ENCODE peak calls at places on chromosomes 5 and 9, in five cellular contexts. I, L, D, R and E are unnamed samples. For H3K36me3, the result is how much of the 10 kb centered on the place peaks cover.

GRCh38 chr9:37412431-37413151 is 9.9 kb upstream of the GRHPR start:
- DNase-seq in I (no peak), L (peak), D (no peak), R (peak), E (no peak)

GRCh38 chr9:81489048-81489447 is 200.3 kb downstream of the TLE1 start:
- DNase-seq in I (no peak), L (no peak), D (no peak), R (no peak), E (no peak)

GRCh38 chr5:41707853-41708603 is 162.2 kb downstream of the OXCT1 start:
- DNase-seq in I (no peak), L (peak), D (no peak), R (peak), E (peak)

GRCh38 chr5:55176176-55176818 is 3.3 kb upstream of the CDC20B start:
- DNase-seq in I (peak), L (peak), D (no peak), R (no peak), E (no peak)

GRCh38 chr5:32735512-32735911 is 24.4 kb downstream of the NPR3 start:
- DNase-seq in I (no peak), L (no peak), D (no peak), R (no peak), E (no peak)

GRCh38 chr5:72752909-72753308 is 63.6 kb upstream of the TNPO1 start:
- DNase-seq in I (no peak), L (no peak), D (no peak), R (no peak), E (no peak)

GRCh38 chr9:121658166-121658565 is 6.7 kb downstream of the DAB2IP start:
- DNase-seq in I (peak), L (no peak), D (no peak), R (no peak), E (no peak)

GRCh38 chr9:23492126-23493002 is 333.7 kb downstream of the ELAVL2 start:
- DNase-seq in I (no peak), L (peak), D (no peak), R (peak), E (no peak)

GRCh38 chr9:128124873-128125574 is 2.5 kb downstream of the PTGES2 start:
- DNase-seq in I (peak), L (peak), D (peak), R (peak), E (no peak)

GRCh38 chr5:115033861-115034260 is 135.8 kb downstream of the TRIM36 start:
- DNase-seq in I (no peak), L (no peak), D (no peak), R (no peak), E (no peak)

GRCh38 chr5:62692946-62693713 is 114.5 kb downstream of the LRRC70 start:
- DNase-seq in I (no peak), L (no peak), D (no peak), R (no peak), E (no peak)

GRCh38 chr9:125889122-125889523 is 141.9 kb downstream of the PBX3 start:
- DNase-seq in I (peak), L (no peak), D (peak), R (peak), E (no peak)

GRCh38 chr5:36876965-36877666 is 547 bp downstream of the NIPBL start:
- DNase-seq in I (peak), L (peak), D (peak), R (peak), E (no peak)

GRCh38 chr5:128487041-128487440 is 51.0 kb downstream of the FBN2 start:
- DNase-seq in I (no peak), L (no peak), D (no peak), R (no peak), E (no peak)

GRCh38 chr9:123507992-123508391 is 152.0 kb downstream of the CRB2 start:
- DNase-seq in I (no peak), L (no peak), D (no peak), R (no peak), E (no peak)

GRCh38 chr5:71769265-71769664 is 50.2 kb downstream of the CARTPT start:
- DNase-seq in I (no peak), L (no peak), D (no peak), R (no peak), E (no peak)

GRCh38 chr9:92619601-92620300 is 50.2 kb downstream of the IPPK start:
- DNase-seq in I (no peak), L (no peak), D (no peak), R (no peak), E (no peak)

GRCh38 chr5:19886123-19886921 is 101.7 kb downstream of the CDH18 start:
- DNase-seq in I (no peak), L (no peak), D (no peak), R (peak), E (peak)

GRCh38 chr9:133945314-133945975 is 46.7 kb downstream of the VAV2 start:
- DNase-seq in I (no peak), L (peak), D (peak), R (no peak), E (no peak)

GRCh38 chr9:133942206-133942975 is 49.7 kb downstream of the VAV2 start:
- DNase-seq in I (no peak), L (no peak), D (peak), R (no peak), E (no peak)

GRCh38 chr9:133943036-133943780 is 48.9 kb downstream of the VAV2 start:
- DNase-seq in I (no peak), L (no peak), D (peak), R (no peak), E (no peak)

GRCh38 chr9:133944746-133945135 is 47.4 kb downstream of the VAV2 start:
- DNase-seq in I (no peak), L (no peak), D (peak), R (peak), E (no peak)

GRCh38 chr9:133943781-133944745 is 48.1 kb downstream of the VAV2 start:
- DNase-seq in I (no peak), L (peak), D (peak), R (peak), E (no peak)
- TF ChIP-seq CTCF in I (no peak), L (no peak), D (no peak), R (no peak), E (no peak)

GRCh38 chr9:111423389-111423788 is 60.8 kb downstream of the ECPAS start:
- DNase-seq in I (no peak), L (no peak), D (no peak), R (no peak), E (no peak)
- H3K36me3 ChIP-seq in I (under half), L (half or more), D (half or more), R (under half), E (under half)

GRCh38 chr5:140358738-140359310 is 1.2 kb upstream of the SLC4A9 start:
- DNase-seq in I (no peak), L (no peak), D (no peak), R (peak), E (no peak)
- TF ChIP-seq CTCF in I (no peak), L (peak), D (peak), R (peak), E (peak)

GRCh38 chr9:114349713-114350480 is 20.2 kb downstream of the ORM2 start:
- DNase-seq in I (no peak), L (no peak), D (no peak), R (no peak), E (no peak)
- H3K36me3 ChIP-seq in I (under half), L (half or more), D (half or more), R (under half), E (under half)

DNA sequence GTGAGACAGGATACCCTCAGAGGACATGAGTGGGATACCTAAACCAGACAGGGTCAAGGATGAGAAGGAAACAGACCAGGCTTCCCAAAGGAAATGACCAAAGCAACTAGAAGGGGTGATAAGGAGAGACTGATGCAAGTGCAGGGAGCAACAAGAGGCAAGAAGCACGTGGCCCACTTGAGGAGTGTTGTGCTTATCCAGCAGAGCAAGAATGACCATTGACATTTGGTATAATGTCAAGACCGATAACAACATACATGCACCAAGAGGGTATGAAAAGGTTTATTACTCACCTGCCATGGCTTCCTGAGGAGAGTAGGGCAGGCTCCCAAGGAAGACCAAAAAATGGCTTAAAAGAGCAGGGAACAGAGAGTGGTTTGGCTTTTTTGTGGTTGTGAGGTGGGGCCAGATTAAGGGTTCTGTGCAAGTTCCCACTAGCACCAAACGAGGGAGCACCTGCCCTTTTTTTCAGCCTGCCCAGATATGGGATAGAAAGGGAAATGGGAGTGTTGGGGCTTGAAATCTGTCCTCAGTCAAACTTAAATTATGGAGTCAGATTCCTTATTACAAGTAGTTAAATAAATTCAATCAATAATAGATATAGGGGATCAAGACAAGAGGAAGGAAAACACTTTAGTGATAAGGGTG is 513.6 kb downstream of the RASEF start:
- DNase-seq in I (no peak), L (no peak), D (no peak), R (no peak), E (no peak)
- TF ChIP-seq CTCF in I (no peak), L (no peak), D (no peak), R (no peak), E (no peak)

DNA sequence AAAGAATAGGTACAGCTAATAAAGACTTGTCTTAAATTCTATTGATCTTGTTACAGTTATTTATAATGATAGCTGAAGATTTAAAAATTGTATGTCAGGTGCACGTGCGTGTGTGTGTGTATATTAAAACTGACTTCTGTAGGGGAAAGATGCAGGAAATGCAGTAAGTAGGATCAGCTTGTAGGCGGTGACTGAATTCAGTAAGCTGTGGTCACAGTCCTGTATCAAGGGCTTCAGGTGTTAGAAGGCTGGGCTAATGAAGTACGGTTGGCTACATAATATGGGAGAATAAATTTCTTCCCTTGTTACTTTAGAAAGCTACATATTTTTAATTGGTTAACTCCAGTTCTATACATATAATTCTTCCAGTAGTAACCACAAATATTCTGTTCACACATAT is 54.2 kb downstream of the LNPEP start:
- DNase-seq in I (no peak), L (no peak), D (no peak), R (no peak), E (no peak)
- H3K36me3 ChIP-seq in I (under half), L (half or more), D (under half), R (under half), E (under half)